ENCODE peak calls at places on chromosomes 5 and 9, in ten cellular contexts. F, D, G, T, R, E, S, L, O and Y are unnamed samples.
A peak's percentile ranks its signal among the peaks of the same experiment; 100 is the strongest.

GRCh38 chr9:93668261-93668871 is 92.0 kb downstream of the PHF2 start:
- DNase-seq in F (peak; percentile 26), D (no peak), G (peak; percentile 24), T (peak; percentile 18), R (no peak), E (peak; percentile 21), S (peak; percentile 50), L (no peak), O (no peak), Y (peak; percentile 11)

GRCh38 chr9:127505396-127506116 is 54.2 kb downstream of the LRSAM1 start:
- DNase-seq in F (peak; percentile 73), D (no peak), G (no peak), T (peak; percentile 51), R (peak; percentile 37), E (no peak), S (no peak), L (peak; percentile 67), O (no peak), Y (no peak)

GRCh38 chr9:114869845-114870244 is 60.5 kb downstream of the TNFSF8 start:
- DNase-seq in F (peak; percentile 80), D (no peak), G (no peak), T (no peak), R (no peak), E (peak; percentile 49), S (no peak), L (no peak), O (no peak), Y (no peak)

GRCh38 chr5:73066466-73066865 is 53.9 kb upstream of the TMEM171 start:
- DNase-seq in F (no peak), D (peak; percentile 89), G (no peak), T (no peak), R (peak; percentile 86), E (no peak), S (no peak), L (no peak), O (no peak), Y (no peak)

GRCh38 chr5:20972419-20972925 is 984.5 kb upstream of the CDH18 start:
- DNase-seq in F (peak; percentile 69), D (peak; percentile 1), G (peak; percentile 74), T (peak; percentile 80), R (peak; percentile 57), E (no peak), S (peak; percentile 70), L (peak; percentile 24), O (no peak), Y (peak; percentile 38)

GRCh38 chr5:15026011-15026481 is 154.5 kb upstream of the ANKH start:
- DNase-seq in F (no peak), D (peak; percentile 44), G (no peak), T (no peak), R (peak; percentile 90), E (no peak), S (no peak), L (no peak), O (no peak), Y (no peak)

GRCh38 chr5:95853490-95853889 is 31.0 kb upstream of the GLRX start:
- DNase-seq in F (no peak), D (no peak), G (no peak), T (no peak), R (no peak), E (no peak), S (peak; percentile 48), L (no peak), O (no peak), Y (no peak)

GRCh38 chr5:144207875-144208444 is 37.3 kb downstream of the KCTD16 start:
- DNase-seq in F (no peak), D (no peak), G (no peak), T (no peak), R (no peak), E (no peak), S (no peak), L (no peak), O (no peak), Y (no peak)

GRCh38 chr5:179607449-179607931 is 16.0 kb downstream of the HNRNPH1 start:
- DNase-seq in F (no peak), D (no peak), G (peak; percentile 85), T (no peak), R (no peak), E (no peak), S (peak; percentile 80), L (no peak), O (no peak), Y (no peak)

GRCh38 chr9:2087500-2088313 is 72.6 kb downstream of the SMARCA2 start:
- DNase-seq in F (no peak), D (peak; percentile 52), G (no peak), T (peak; percentile 75), R (peak; percentile 55), E (no peak), S (no peak), L (peak; percentile 30), O (no peak), Y (no peak)

GRCh38 chr5:8517461-8517860 is 648.5 kb downstream of the MTRR start:
- DNase-seq in F (no peak), D (peak; percentile 16), G (no peak), T (no peak), R (no peak), E (no peak), S (no peak), L (no peak), O (no peak), Y (no peak)

GRCh38 chr9:99024959-99025358 is 80.0 kb upstream of the TGFBR1 start:
- DNase-seq in F (no peak), D (peak; percentile 84), G (no peak), T (no peak), R (peak; percentile 64), E (no peak), S (no peak), L (no peak), O (no peak), Y (no peak)

GRCh38 chr9:109730228-109730627 is 49.8 kb upstream of the PALM2AKAP2 start:
- DNase-seq in F (no peak), D (no peak), G (no peak), T (peak; percentile 10), R (no peak), E (no peak), S (no peak), L (peak; percentile 97), O (peak; percentile 48), Y (no peak)

GRCh38 chr9:34988218-34989055 is 1.1 kb upstream of the DNAJB5 start:
- DNase-seq in F (peak; percentile 50), D (no peak), G (peak; percentile 71), T (peak; percentile 69), R (no peak), E (no peak), S (no peak), L (no peak), O (no peak), Y (no peak)

GRCh38 chr5:83281658-83282057 is 189.9 kb upstream of the VCAN start:
- DNase-seq in F (no peak), D (peak; percentile 35), G (no peak), T (no peak), R (peak; percentile 94), E (no peak), S (no peak), L (peak; percentile 68), O (no peak), Y (no peak)

GRCh38 chr5:10789021-10789420 is 28.0 kb upstream of the DAP start:
- DNase-seq in F (no peak), D (peak; percentile 92), G (peak; percentile 57), T (no peak), R (peak; percentile 95), E (no peak), S (no peak), L (no peak), O (no peak), Y (no peak)

GRCh38 chr5:176441921-176442323 is 6.3 kb upstream of the FAF2 start:
- DNase-seq in F (no peak), D (peak; percentile 70), G (no peak), T (no peak), R (peak; percentile 34), E (no peak), S (no peak), L (no peak), O (no peak), Y (no peak)

GRCh38 chr5:138869763-138870500 is 5.2 kb downstream of the LRRTM2 start:
- DNase-seq in F (no peak), D (peak; percentile 51), G (no peak), T (no peak), R (peak; percentile 75), E (no peak), S (no peak), L (peak; percentile 26), O (no peak), Y (no peak)

GRCh38 chr5:124438390-124439380 is 307.8 kb downstream of the ZNF608 start:
- DNase-seq in F (peak; percentile 56), D (no peak), G (no peak), T (no peak), R (peak; percentile 15), E (no peak), S (no peak), L (no peak), O (no peak), Y (no peak)

GRCh38 chr5:55920784-55921183 is 69.6 kb downstream of the IL31RA start:
- DNase-seq in F (no peak), D (no peak), G (no peak), T (peak; percentile 14), R (no peak), E (no peak), S (no peak), L (no peak), O (no peak), Y (no peak)
- TF ChIP-seq CTCF in F (peak; percentile 32), D (peak; percentile 52), G (no peak), T (peak; percentile 40), R (peak; percentile 32), E (no peak), S (no peak), L (peak; percentile 50), O (no peak), Y (no peak)

GRCh38 chr5:180868960-180869359 is 7.9 kb upstream of the ZFP62 start:
- DNase-seq in F (peak; percentile 81), D (peak; percentile 68), G (peak; percentile 84), T (peak; percentile 70), R (peak; percentile 47), E (peak; percentile 94), S (peak; percentile 89), L (peak; percentile 93), O (peak; percentile 80), Y (peak; percentile 87)
- TF ChIP-seq CTCF in F (peak; percentile 88), D (peak; percentile 77), G (peak; percentile 67), T (peak; percentile 79), R (peak; percentile 85), E (no peak), S (peak; percentile 83), L (peak; percentile 90), O (peak; percentile 62), Y (peak; percentile 68)

DNA sequence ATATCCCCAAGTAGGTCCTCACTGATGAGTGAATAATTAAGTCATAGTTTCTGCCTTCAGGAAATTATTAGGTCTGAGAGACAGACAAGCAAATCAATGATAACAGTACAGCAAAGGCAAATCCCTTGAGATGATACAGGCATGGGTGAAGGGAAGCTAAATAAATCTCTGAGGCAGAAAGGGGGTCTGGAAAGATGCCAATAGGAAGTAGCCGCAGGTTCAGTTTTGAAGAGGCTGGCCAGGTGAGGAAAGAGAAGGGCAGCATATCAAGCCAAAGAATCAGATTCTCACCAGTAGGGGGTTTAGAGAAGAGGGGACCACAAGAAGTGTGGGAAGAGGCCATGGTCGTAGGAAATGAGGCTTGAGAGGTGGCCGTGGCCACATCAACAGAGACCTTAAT is 85.8 kb downstream of the KIAA1958 start:
- DNase-seq in F (no peak), D (no peak), G (no peak), T (no peak), R (no peak), E (no peak), S (no peak), L (no peak), O (no peak), Y (no peak)
- TF ChIP-seq CTCF in F (peak; percentile 34), D (no peak), G (no peak), T (peak; percentile 16), R (no peak), E (no peak), S (no peak), L (no peak), O (no peak), Y (no peak)

GRCh38 chr5:62257018-62257367 is 49.0 kb upstream of the KIF2A start:
- DNase-seq in F (no peak), D (no peak), G (no peak), T (no peak), R (no peak), E (no peak), S (no peak), L (no peak), O (no peak), Y (no peak)
- TF ChIP-seq CTCF in F (no peak), D (no peak), G (no peak), T (no peak), R (no peak), E (no peak), S (no peak), L (no peak), O (no peak), Y (no peak)